ENCODE peak calls at places on chromosomes 3 and 15, in ten cellular contexts. G is LNCaP clone FGC, J is choroid plexus epithelial cell, M is AG10803, F is GM10248, Q is pancreas, L is uterus, D is H9, N is GM23338, W is psoas muscle. H is an unnamed sample.

GRCh38 chr3:30752961-30753360 is 141.5 kb downstream of the GADL1 start:
- DNase-seq in W (no peak), D (no peak), L (no peak), F (no peak), N (no peak), G (no peak), J (peak; percentile 87), M (peak; percentile 84), Q (peak; percentile 21), H (no peak)

GRCh38 chr15:61715082-61715481 is 345.2 kb downstream of the VPS13C start:
- DNase-seq in G (no peak), J (no peak), L (no peak), F (no peak), W (no peak), N (no peak), M (no peak), Q (peak; percentile 18), D (no peak), H (no peak)

GRCh38 chr15:42693942-42694341 is 43.0 kb downstream of the CDAN1 start:
- DNase-seq in N (no peak), Q (no peak), J (no peak), D (no peak), G (no peak), M (no peak), L (no peak), F (no peak), W (no peak), H (no peak)

GRCh38 chr3:144018776-144019175 is 47.2 kb downstream of the DIPK2A start:
- DNase-seq in G (no peak), M (peak; percentile 65), N (no peak), J (peak; percentile 96), Q (no peak), L (no peak), D (no peak), F (no peak), W (no peak), H (no peak)

GRCh38 chr3:141524988-141525387 is 38.2 kb downstream of the RASA2 start:
- DNase-seq in J (no peak), G (no peak), Q (no peak), N (no peak), L (no peak), W (no peak), F (no peak), D (no peak), M (no peak), H (no peak)

GRCh38 chr3:22401499-22401898 is 650.5 kb upstream of the ZNF385D start:
- DNase-seq in J (no peak), L (no peak), F (no peak), Q (no peak), M (no peak), W (no peak), G (no peak), N (no peak), D (no peak), H (no peak)

GRCh38 chr15:100383302-100384107 is 41.7 kb upstream of the ADAMTS17 start:
- DNase-seq in M (no peak), W (no peak), J (peak; percentile 42), N (peak; percentile 72), Q (peak; percentile 33), D (peak; percentile 48), G (peak; percentile 14), F (no peak), L (no peak), H (no peak)

GRCh38 chr3:66236281-66236680 is 15.5 kb downstream of the SLC25A26 start:
- DNase-seq in J (peak; percentile 46), Q (no peak), W (no peak), D (no peak), G (no peak), L (no peak), N (peak; percentile 87), F (no peak), M (peak; percentile 4), H (no peak)

GRCh38 chr15:62565620-62566019 is 400.5 kb upstream of the C2CD4B start:
- DNase-seq in D (no peak), W (no peak), M (no peak), G (no peak), L (no peak), Q (no peak), N (no peak), F (no peak), J (no peak), H (no peak)

GRCh38 chr15:28943611-28944230 is 57.9 kb downstream of the APBA2 start:
- DNase-seq in N (no peak), D (peak; percentile 20), W (no peak), F (peak; percentile 10), J (no peak), M (no peak), L (no peak), Q (no peak), G (no peak), H (no peak)

GRCh38 chr3:24318668-24319287 is 175.9 kb downstream of the THRB start:
- DNase-seq in L (no peak), F (no peak), J (peak; percentile 65), G (no peak), Q (no peak), N (no peak), D (no peak), W (no peak), M (peak; percentile 69), H (no peak)

GRCh38 chr15:23069496-23070166 is 30.3 kb upstream of the TUBGCP5 start:
- DNase-seq in Q (no peak), M (no peak), W (no peak), J (no peak), D (peak; percentile 39), L (no peak), N (peak; percentile 60), F (no peak), G (no peak), H (no peak)

GRCh38 chr3:177523072-177523675 is 325.9 kb upstream of the TBL1XR1 start:
- DNase-seq in F (no peak), N (no peak), J (no peak), L (no peak), Q (no peak), D (no peak), G (no peak), M (peak; percentile 52), W (no peak), H (no peak)

GRCh38 chr15:46556559-46556958 is 921.7 kb downstream of the SQOR start:
- DNase-seq in J (no peak), F (no peak), W (no peak), L (no peak), N (no peak), Q (no peak), M (no peak), G (no peak), D (no peak), H (no peak)

GRCh38 chr3:29186982-29187718 is 93.7 kb upstream of the RBMS3 start:
- DNase-seq in F (no peak), D (no peak), L (no peak), Q (no peak), G (no peak), M (peak; percentile 60), W (no peak), N (no peak), J (peak; percentile 79), H (no peak)

GRCh38 chr3:50585919-50586762 is 16.8 kb downstream of the HEMK1 start:
- DNase-seq in W (peak; percentile 40), M (no peak), L (no peak), D (no peak), F (peak; percentile 66), N (no peak), J (no peak), G (no peak), Q (no peak), H (no peak)

DNA sequence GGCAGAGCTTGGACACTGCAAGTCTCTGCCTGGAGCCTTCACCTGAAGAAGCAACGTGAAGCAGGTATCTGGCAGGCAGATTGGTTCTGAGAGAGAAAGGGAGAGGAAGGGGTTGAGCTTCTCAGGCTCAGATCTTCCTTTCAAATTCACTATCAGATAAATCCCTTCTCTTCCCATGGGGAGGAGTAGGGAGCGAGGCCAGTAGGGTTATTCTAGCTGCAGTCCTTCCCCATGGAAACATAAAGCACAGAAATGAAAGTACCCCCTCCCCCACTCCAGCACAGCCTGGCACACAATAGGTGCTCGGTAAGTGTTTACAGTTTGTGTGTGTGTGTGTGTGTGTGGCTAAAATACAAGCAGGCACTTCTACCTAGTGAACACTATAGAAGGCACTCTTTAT is 20.8 kb upstream of the VPS8 start:
- DNase-seq in G (no peak), L (no peak), W (no peak), J (no peak), D (no peak), N (no peak), Q (no peak), F (no peak), M (no peak), H (no peak)
- TF ChIP-seq CTCF in G (no peak), L (no peak), W (no peak), J (no peak), D (no peak), N (no peak), Q (no peak), F (no peak), M (no peak), H (no peak)

GRCh38 chr15:51775967-51776816 is 24.8 kb downstream of the TMOD2 start:
- DNase-seq in J (peak; percentile 76), F (peak; percentile 56), N (peak; percentile 91), D (peak; percentile 74), G (no peak), L (peak; percentile 54), M (peak; percentile 44), Q (peak; percentile 25), W (no peak), H (peak; percentile 52)
- TF ChIP-seq CTCF in J (peak; percentile 89), F (peak; percentile 76), N (peak; percentile 93), D (peak; percentile 85), G (peak; percentile 89), L (peak; percentile 88), M (peak; percentile 88), Q (peak; percentile 53), W (peak; percentile 70), H (peak; percentile 80)

GRCh38 chr3:75001330-75001729 is 386.9 kb upstream of the CNTN3 start:
- DNase-seq in F (peak; percentile 6), M (peak; percentile 9), G (peak; percentile 7), J (peak; percentile 33), D (no peak), N (peak; percentile 37), W (no peak), Q (no peak), L (no peak), H (no peak)
- TF ChIP-seq CTCF in F (peak; percentile 12), M (peak; percentile 45), G (peak; percentile 53), J (peak; percentile 51), D (peak; percentile 68), N (peak; percentile 69), W (no peak), Q (peak; percentile 10), L (no peak), H (peak; percentile 66)

GRCh38 chr3:160928183-160928718 is 172.2 kb downstream of the PPM1L start:
- DNase-seq in J (peak; percentile 13), F (peak; percentile 14), L (no peak), G (no peak), D (no peak), N (peak; percentile 28), M (no peak), W (no peak), Q (no peak), H (no peak)
- TF ChIP-seq CTCF in J (peak; percentile 38), F (peak; percentile 38), L (no peak), G (peak; percentile 24), D (peak; percentile 38), N (peak; percentile 38), M (peak; percentile 3), W (peak; percentile 22), Q (no peak), H (no peak)

GRCh38 chr3:186514296-186515002 is 29.7 kb downstream of the CRYGS start:
- DNase-seq in W (no peak), Q (no peak), L (no peak), N (peak; percentile 56), J (peak; percentile 26), M (no peak), F (no peak), D (peak; percentile 49), G (no peak), H (no peak)
- TF ChIP-seq CTCF in W (no peak), Q (peak; percentile 27), L (no peak), N (peak; percentile 52), J (peak; percentile 61), M (peak; percentile 42), F (peak; percentile 24), D (peak; percentile 66), G (peak; percentile 26), H (peak; percentile 54)

H was measured in neural crest cell.